ENCODE peak calls at places on chromosomes 3 and 15, in nine cellular contexts. K is NB4, C is body of pancreas, Q is gastrocnemius medialis, S is lower leg skin, Y is retinal pigment epithelial cell, W is upper lobe of left lung, E is AG04450, X is epithelial cell of proximal tubule. A is an unnamed sample.
A peak's percentile ranks its signal among the peaks of the same experiment; 100 is the strongest.

GRCh38 chr15:57457726-57458125 is 81.4 kb downstream of the CGNL1 start:
- DNase-seq in W (no peak), Y (no peak), K (no peak), X (no peak), C (no peak), E (no peak), S (no peak), Q (no peak), A (no peak)

GRCh38 chr15:31260646-31261265 is 65.9 kb upstream of the KLF13 start:
- DNase-seq in S (no peak), E (no peak), W (peak; percentile 3), X (no peak), K (no peak), C (no peak), Q (no peak), Y (no peak), A (peak; percentile 6)

GRCh38 chr3:146554168-146554760 is 9.9 kb upstream of the PLSCR1 start:
- DNase-seq in Q (no peak), Y (no peak), X (no peak), W (no peak), K (no peak), S (no peak), E (no peak), C (no peak), A (no peak)

GRCh38 chr15:39627456-39628130 is 46.7 kb downstream of the THBS1 start:
- DNase-seq in E (no peak), C (no peak), W (no peak), S (no peak), X (no peak), Q (no peak), Y (no peak), K (no peak), A (no peak)

GRCh38 chr3:184562146-184562861 is 719 bp downstream of the EPHB3 start:
- DNase-seq in C (no peak), E (no peak), W (no peak), X (no peak), S (no peak), Y (no peak), Q (no peak), K (no peak), A (no peak)

GRCh38 chr3:24060055-24060454 is 115.0 kb downstream of the NR1D2 start:
- DNase-seq in E (no peak), Q (no peak), W (peak; percentile 87), Y (no peak), X (no peak), C (no peak), K (no peak), S (no peak), A (no peak)

GRCh38 chr3:58116161-58116955 is 94.4 kb downstream of the DNASE1L3 start:
- DNase-seq in W (no peak), C (no peak), K (peak; percentile 10), E (no peak), X (no peak), Y (no peak), Q (no peak), S (no peak), A (no peak)

GRCh38 chr3:191372122-191372521 is 41.8 kb upstream of the UTS2B start:
- DNase-seq in Q (no peak), C (no peak), E (no peak), K (peak; percentile 33), S (no peak), Y (no peak), X (no peak), W (no peak), A (no peak)

GRCh38 chr15:86199467-86200145 is 119.9 kb downstream of the AGBL1 start:
- DNase-seq in X (no peak), K (no peak), C (no peak), Q (no peak), W (no peak), Y (no peak), E (no peak), S (no peak), A (no peak)

GRCh38 chr15:51793521-51793920 is 35.9 kb upstream of the TMOD3 start:
- DNase-seq in E (no peak), W (peak; percentile 27), X (no peak), S (no peak), Q (peak; percentile 12), C (peak; percentile 71), Y (peak; percentile 24), K (no peak), A (no peak)

GRCh38 chr3:118075873-118076272 is 958.8 kb downstream of the IGSF11 start:
- DNase-seq in C (no peak), S (no peak), Y (no peak), E (peak; percentile 26), K (no peak), Q (no peak), W (no peak), X (no peak), A (no peak)

GRCh38 chr3:191373327-191373726 is 43.0 kb upstream of the UTS2B start:
- DNase-seq in W (no peak), Y (no peak), E (no peak), Q (no peak), C (no peak), X (no peak), K (peak; percentile 9), S (no peak), A (no peak)

GRCh38 chr15:82298520-82298919 is 35.9 kb downstream of the SAXO2 start:
- DNase-seq in Y (no peak), K (no peak), W (no peak), S (no peak), C (no peak), E (no peak), Q (no peak), X (no peak), A (no peak)
- H3K4me3 ChIP-seq in Y (no peak overlapping the region), K (no peak overlapping the region), W (no peak overlapping the region), S (no peak overlapping the region), C (no peak overlapping the region), E (no peak overlapping the region), Q (no peak overlapping the region), X (no peak overlapping the region), A (no peak overlapping the region)

GRCh38 chr15:80234883-80235282 is 17.1 kb downstream of the CTXND1 start:
- DNase-seq in X (no peak), E (no peak), Y (no peak), C (peak; percentile 48), S (no peak), K (peak; percentile 65), W (no peak), Q (no peak), A (no peak)
- TF ChIP-seq CTCF in X (peak; percentile 69), E (peak; percentile 40), Y (peak; percentile 63), C (peak; percentile 25), S (no peak), K (peak; percentile 64), W (peak; percentile 42), Q (no peak), A (peak; percentile 8)

GRCh38 chr15:45128971-45129639 is 574 bp downstream of the DUOXA1 start:
- DNase-seq in Y (no peak), Q (no peak), X (no peak), K (no peak), S (no peak), C (no peak), E (no peak), W (no peak), A (no peak)
- H3K4me3 ChIP-seq in Y (no peak overlapping the region), Q (peak overlapping the region; percentile 34), X (no peak overlapping the region), K (no peak overlapping the region), S (peak overlapping the region; percentile 39), C (no peak overlapping the region), E (no peak overlapping the region), W (no peak overlapping the region), A (no peak overlapping the region)

DNA sequence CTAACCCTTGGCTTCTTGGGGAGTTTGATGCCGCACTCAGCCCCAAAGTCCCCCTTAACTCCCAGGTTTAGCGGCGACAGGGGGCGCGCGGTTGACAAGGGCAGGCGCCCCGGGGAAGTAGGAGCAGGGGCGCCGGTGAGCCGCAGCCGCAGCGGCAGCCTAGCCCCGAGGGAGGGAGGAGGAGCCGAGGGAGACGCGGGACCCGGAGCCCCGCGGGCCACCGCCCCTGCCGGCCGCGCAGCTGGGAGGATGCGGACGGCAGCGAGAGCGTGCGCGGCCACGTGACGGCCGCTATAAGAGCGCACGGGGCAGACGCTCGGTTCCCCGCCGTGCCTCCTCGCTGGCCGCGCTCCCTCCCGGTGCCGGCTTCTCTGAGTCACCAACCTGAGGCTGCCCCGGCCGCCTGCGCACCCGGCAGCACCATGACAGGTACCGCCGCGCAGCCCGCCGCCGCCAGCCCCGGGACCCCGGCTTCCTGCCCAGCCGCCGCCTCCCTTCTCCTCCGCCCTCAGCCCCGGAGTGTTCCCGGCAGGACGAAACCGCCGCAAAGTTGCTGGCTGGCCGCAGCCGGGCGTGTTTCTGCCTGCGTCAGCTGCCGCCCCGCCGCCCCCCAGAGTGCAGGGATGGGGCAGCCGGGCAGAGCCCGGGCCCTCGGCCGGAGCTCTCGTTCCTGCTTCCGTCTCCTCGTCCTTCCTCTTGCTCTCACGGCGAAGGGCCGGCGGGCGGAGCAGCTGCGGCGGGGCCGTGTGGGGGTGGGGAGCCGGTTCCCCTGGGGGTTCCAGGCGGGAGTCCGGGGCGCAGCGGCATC is at the start of gene GYG1:
- DNase-seq in E (peak; percentile 38), S (peak; percentile 48), X (no peak), C (peak; percentile 88), Q (peak; percentile 81), Y (no peak), K (peak; percentile 89), W (peak; percentile 85), A (peak; percentile 81)
- TF ChIP-seq CTCF in E (peak; percentile 31), S (no peak), X (peak; percentile 26), C (peak; percentile 9), Q (peak; percentile 23), Y (peak; percentile 48), K (peak; percentile 32), W (peak; percentile 47), A (peak; percentile 35)